ENCODE peak calls at places on chromosomes 12 and 14, in ten cellular contexts. Q, O, V, T, L, Z, X, D, I and E are unnamed samples.

GRCh38 chr14:98177551-98177950 is 1094.4 kb downstream of the BCL11B start:
- DNase-seq in L (no peak), X (no peak), O (no peak), D (no peak), Z (no peak), I (no peak), V (no peak), Q (no peak), T (no peak), E (no peak)

GRCh38 chr12:124829708-124830304 is 33.9 kb downstream of the SCARB1 start:
- DNase-seq in X (no peak), I (no peak), T (no peak), L (no peak), D (no peak), Q (no peak), O (no peak), V (no peak), Z (no peak), E (no peak)

GRCh38 chr14:75615200-75615599 is 36.8 kb downstream of the FLVCR2 start:
- DNase-seq in Q (no peak), V (peak), X (no peak), O (no peak), I (no peak), L (no peak), Z (no peak), D (no peak), T (no peak), E (no peak)

GRCh38 chr12:77064891-77065360 is 443 bp downstream of the E2F7 start:
- DNase-seq in D (no peak), T (no peak), V (peak), O (no peak), Z (no peak), I (no peak), L (no peak), Q (no peak), X (no peak), E (no peak)

GRCh38 chr12:124125472-124125871 is 152.5 kb downstream of the ZNF664 start:
- DNase-seq in L (no peak), Z (no peak), O (peak), I (no peak), T (no peak), X (no peak), D (no peak), V (no peak), Q (no peak), E (no peak)

GRCh38 chr14:104282332-104283196 is 144.2 kb downstream of the KIF26A start:
- DNase-seq in D (no peak), T (no peak), Q (no peak), X (no peak), I (peak), L (no peak), V (peak), Z (no peak), O (no peak), E (no peak)

GRCh38 chr12:120846721-120847120 is 57.4 kb downstream of the SPPL3 start:
- DNase-seq in L (no peak), X (peak), V (no peak), D (peak), T (peak), Z (no peak), Q (no peak), I (no peak), O (no peak), E (no peak)

GRCh38 chr14:80105488-80105994 is 105.8 kb downstream of the DIO2 start:
- DNase-seq in V (no peak), T (no peak), D (no peak), L (no peak), Q (no peak), Z (no peak), I (no peak), O (no peak), X (no peak), E (no peak)

GRCh38 chr14:75406102-75406501 is 21.7 kb upstream of the JDP2 start:
- DNase-seq in L (no peak), X (no peak), I (no peak), O (no peak), V (no peak), Z (no peak), Q (no peak), T (no peak), D (no peak), E (no peak)

GRCh38 chr12:93851245-93851665 is 174.1 kb downstream of the CRADD start:
- DNase-seq in L (no peak), T (no peak), Z (no peak), X (no peak), O (no peak), I (no peak), V (no peak), D (no peak), Q (no peak), E (no peak)

GRCh38 chr12:121004253-121004815 is 12.0 kb downstream of the C12orf43 start:
- DNase-seq in Q (no peak), I (no peak), O (no peak), V (no peak), Z (no peak), L (no peak), T (no peak), X (no peak), D (no peak), E (no peak)

GRCh38 chr12:30806989-30807694 is 52.4 kb upstream of the CAPRIN2 start:
- DNase-seq in V (no peak), Z (no peak), L (peak), Q (peak), I (no peak), X (peak), O (peak), D (peak), T (peak), E (peak)

GRCh38 chr12:52867636-52868035 is 18.8 kb upstream of the KRT78 start:
- DNase-seq in L (no peak), T (no peak), V (peak), X (no peak), Q (no peak), D (no peak), O (peak), Z (no peak), I (no peak), E (no peak)

GRCh38 chr14:53927171-53927570 is 29.5 kb downstream of the BMP4 start:
- DNase-seq in T (peak), Q (no peak), O (no peak), L (no peak), D (no peak), X (no peak), V (no peak), I (no peak), Z (no peak), E (peak)

GRCh38 chr12:58639323-58639934 is 280.9 kb downstream of the LRIG3 start:
- DNase-seq in X (peak), Z (no peak), Q (no peak), V (no peak), T (peak), I (no peak), L (no peak), O (peak), D (peak), E (peak)

GRCh38 chr14:37197421-37198272 is at the start of gene MIPOL1:
- DNase-seq in X (peak), O (peak), T (peak), Q (peak), I (peak), D (peak), Z (no peak), L (no peak), V (peak), E (peak)

GRCh38 chr12:47828967-47829482 is 9.3 kb upstream of the HDAC7 start:
- DNase-seq in Z (no peak), I (peak), L (no peak), X (peak), V (peak), O (peak), D (peak), T (peak), Q (peak), E (peak)

GRCh38 chr14:39267592-39268112 is 33.9 kb downstream of the MIA2 start:
- DNase-seq in Q (no peak), T (no peak), I (no peak), O (peak), V (no peak), L (no peak), Z (no peak), X (peak), D (peak), E (no peak)

GRCh38 chr12:28051516-28052456 is 79.3 kb upstream of the PTHLH start:
- DNase-seq in O (peak), T (peak), X (peak), I (no peak), V (no peak), D (peak), Z (no peak), Q (no peak), L (no peak), E (peak)

GRCh38 chr14:70698288-70698687 is 56.6 kb downstream of the TTC9 start:
- DNase-seq in L (no peak), X (peak), Q (no peak), I (no peak), O (peak), V (no peak), T (peak), D (peak), Z (no peak), E (peak)

GRCh38 chr12:14833336-14833735 is 10.0 kb downstream of the ART4 start:
- DNase-seq in X (no peak), T (no peak), O (no peak), L (no peak), Z (no peak), Q (no peak), D (no peak), V (no peak), I (no peak), E (no peak)

GRCh38 chr14:101474563-101475467 is 86.5 kb upstream of the DIO3 start:
- DNase-seq in L (no peak), X (no peak), T (no peak), I (peak), Q (peak), D (peak), Z (no peak), O (no peak), V (peak), E (no peak)

GRCh38 chr12:2805146-2805525 is 7.3 kb upstream of the ITFG2 start:
- DNase-seq in I (no peak), L (no peak), Q (no peak), V (no peak), O (no peak), X (peak), Z (no peak), T (peak), D (no peak), E (no peak)

GRCh38 chr14:95353664-95354063 is 34.0 kb upstream of the CLMN start:
- DNase-seq in O (no peak), I (no peak), L (no peak), Z (no peak), Q (no peak), V (no peak), X (no peak), D (no peak), T (no peak), E (no peak)

GRCh38 chr14:57533214-57533613 is 39.6 kb upstream of the CCDC198 start:
- DNase-seq in Z (no peak), D (peak), I (no peak), X (peak), Q (peak), L (peak), T (peak), O (peak), V (no peak), E (peak)

GRCh38 chr14:76348898-76349297 is 27.0 kb upstream of the ESRRB start:
- DNase-seq in X (peak), I (no peak), O (peak), Z (no peak), T (peak), L (no peak), Q (no peak), V (peak), D (peak), E (peak)

GRCh38 chr12:5318874-5319273 is 113.0 kb upstream of the NTF3 start:
- DNase-seq in L (no peak), I (no peak), X (peak), V (no peak), Z (no peak), T (peak), D (peak), Q (no peak), O (peak), E (peak)

GRCh38 chr14:50529288-50530179 is 2.8 kb downstream of the MAP4K5 start:
- DNase-seq in L (no peak), Q (no peak), O (peak), V (no peak), X (no peak), I (no peak), Z (no peak), D (peak), T (no peak), E (no peak)
- H3K4me3 ChIP-seq in L (peak), Q (no peak), O (no peak), V (no peak), X (peak), I (no peak), Z (no peak), D (peak), T (peak), E (peak)

GRCh38 chr12:66352197-66352596 is 49.9 kb downstream of the HELB start:
- DNase-seq in T (peak), I (no peak), Q (peak), L (no peak), X (peak), Z (no peak), D (peak), V (no peak), O (peak), E (peak)
- TF ChIP-seq CTCF in T (peak), I (no peak), Q (no peak), L (peak), X (peak), Z (no peak), D (peak), V (no peak), O (peak), E (peak)

GRCh38 chr12:116556964-116557706 is 2.0 kb upstream of the MAP1LC3B2 start:
- DNase-seq in Z (no peak), T (peak), Q (no peak), V (no peak), L (no peak), D (peak), X (peak), I (no peak), O (no peak), E (no peak)
- H3K4me3 ChIP-seq in Z (no peak), T (no peak), Q (no peak), V (no peak), L (no peak), D (no peak), X (no peak), I (no peak), O (no peak), E (no peak)

DNA sequence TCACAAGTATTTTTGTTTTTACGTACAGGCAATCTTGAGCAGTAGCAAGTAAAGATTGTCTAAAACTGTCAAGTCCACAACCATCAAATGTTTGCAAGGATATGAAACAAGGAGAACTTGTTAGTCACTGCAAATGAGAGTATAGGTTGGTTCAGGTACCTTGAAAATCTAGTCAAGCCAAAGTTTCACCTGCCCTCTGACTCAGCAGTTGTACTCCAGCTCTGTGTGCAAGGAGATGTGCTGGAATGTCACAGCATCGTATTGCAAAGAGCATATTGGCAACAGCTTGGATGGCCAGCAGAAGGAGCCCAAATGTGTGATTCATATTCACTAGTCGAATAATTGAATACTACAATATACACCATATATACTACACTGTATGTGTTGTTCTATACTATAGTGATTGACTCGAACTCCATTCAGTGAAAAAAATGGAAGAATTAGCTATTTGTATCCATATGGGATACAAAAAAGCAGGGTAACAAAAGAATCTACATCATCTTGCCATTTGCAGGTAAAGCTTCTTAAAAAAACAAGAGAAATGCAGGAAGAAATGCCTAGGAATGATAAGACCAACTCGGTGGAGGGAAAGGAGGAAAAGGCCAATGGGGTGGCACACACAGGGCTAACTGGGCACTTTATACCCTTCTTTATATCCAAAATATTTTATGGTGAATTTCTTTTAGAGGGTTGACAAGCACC is 44.0 kb downstream of the EID3 start:
- DNase-seq in D (peak), T (no peak), O (peak), V (no peak), X (peak), L (no peak), I (no peak), Q (no peak), Z (no peak), E (no peak)
- TF ChIP-seq CTCF in D (peak), T (no peak), O (no peak), V (no peak), X (no peak), L (no peak), I (no peak), Q (no peak), Z (no peak), E (no peak)

GRCh38 chr12:75633789-75634188 is 122.4 kb upstream of the KRR1 start:
- DNase-seq in I (no peak), Z (no peak), Q (no peak), X (no peak), D (no peak), O (no peak), V (no peak), L (no peak), T (no peak), E (no peak)

GRCh38 chr12:75635606-75636444 is 124.4 kb upstream of the KRR1 start:
- DNase-seq in D (peak), O (peak), X (peak), Z (no peak), I (no peak), T (peak), Q (no peak), V (no peak), L (no peak), E (peak)

GRCh38 chr12:75638792-75639191 is 127.4 kb upstream of the KRR1 start:
- DNase-seq in X (no peak), V (no peak), I (no peak), Z (no peak), O (no peak), L (no peak), T (no peak), Q (no peak), D (no peak), E (no peak)

GRCh38 chr12:75634244-75635222 is 123.1 kb upstream of the KRR1 start:
- DNase-seq in D (peak), I (no peak), Q (no peak), T (peak), Z (no peak), X (peak), L (no peak), V (no peak), O (no peak), E (no peak)

DNA sequence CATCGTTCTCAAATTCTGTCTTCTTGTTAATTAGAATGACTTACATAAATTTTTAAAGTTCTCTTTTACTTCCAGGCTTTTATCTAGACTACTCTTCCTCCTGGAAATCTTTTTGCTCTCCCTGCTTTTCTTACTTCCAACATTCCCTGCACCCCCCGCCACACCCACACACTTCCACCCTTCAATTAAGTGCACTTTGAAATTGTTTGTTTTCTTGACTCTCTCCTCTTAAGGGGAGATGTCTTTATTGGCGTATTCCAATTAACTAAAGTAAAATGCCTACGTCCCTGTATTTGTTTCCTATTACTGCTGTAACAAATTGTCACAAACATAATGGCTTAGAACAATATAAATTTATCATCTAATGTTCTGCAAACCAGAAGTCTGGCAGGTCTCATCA is 125.2 kb upstream of the KRR1 start:
- DNase-seq in X (no peak), T (no peak), I (no peak), Q (no peak), D (no peak), L (no peak), V (no peak), O (no peak), Z (no peak), E (no peak)
- H3K4me3 ChIP-seq in X (no peak), T (no peak), I (no peak), Q (no peak), D (no peak), L (no peak), V (no peak), O (no peak), Z (no peak), E (no peak)

GRCh38 chr14:41476526-41476925 is 130.2 kb upstream of the LRFN5 start:
- DNase-seq in Q (no peak), X (peak), L (no peak), O (peak), T (no peak), D (peak), V (no peak), Z (no peak), I (no peak), E (no peak)
- TF ChIP-seq CTCF in Q (no peak), X (no peak), L (no peak), O (no peak), T (no peak), D (no peak), V (no peak), Z (no peak), I (no peak), E (no peak)